ENCODE peak calls at places on chromosomes 4 and X, in four cellular contexts. S is PC-3, L is colonic mucosa, T is heart right ventricle. X is an unnamed sample.

GRCh38 chr4:37609621-37610020 is 76.6 kb downstream of the RELL1 start:
- DNase-seq in S (no peak), T (no peak), L (no peak), X (no peak)

GRCh38 chr4:113825272-113825671 is 63.7 kb upstream of the CAMK2D start:
- DNase-seq in S (no peak), T (no peak), L (no peak), X (no peak)

GRCh38 chr4:2416564-2417195 is 1.8 kb downstream of the ZFYVE28 start:
- DNase-seq in L (peak; percentile 70), S (no peak), T (no peak), X (peak; percentile 23)

GRCh38 chrX:42846741-42847140 is 68.8 kb upstream of the PPP1R2C start:
- DNase-seq in S (no peak), T (no peak), L (no peak), X (no peak)

GRCh38 chr4:38163216-38164006 is 203.2 kb downstream of the PTTG2 start:
- DNase-seq in S (peak; percentile 68), L (no peak), T (no peak), X (no peak)

GRCh38 chrX:84956304-84956703 is 47.4 kb upstream of the APOOL start:
- DNase-seq in T (no peak), S (no peak), L (no peak), X (no peak)

GRCh38 chrX:72245461-72246089 is 6.7 kb upstream of the ERCC6L start:
- DNase-seq in T (peak; percentile 4), L (peak; percentile 79), S (peak; percentile 78), X (peak; percentile 50)

GRCh38 chrX:22800360-22800759 is 199.4 kb upstream of the DDX53 start:
- DNase-seq in S (peak; percentile 81), T (no peak), L (peak; percentile 21), X (no peak)

GRCh38 chr4:177250056-177250696 is 59.5 kb upstream of the NEIL3 start:
- DNase-seq in L (peak; percentile 65), T (peak; percentile 41), S (peak; percentile 69), X (peak; percentile 54)

GRCh38 chr4:88106205-88106604 is 52.2 kb downstream of the ABCG2 start:
- DNase-seq in L (no peak), S (peak; percentile 73), T (no peak), X (no peak)

GRCh38 chr4:143514432-143514831 is 930 bp downstream of the SMARCA5 start:
- DNase-seq in L (peak; percentile 59), T (peak; percentile 57), S (peak; percentile 33), X (peak; percentile 51)

GRCh38 chrX:154051210-154051810 is 31.6 kb upstream of the IRAK1 start:
- DNase-seq in T (peak; percentile 69), L (peak; percentile 86), S (peak; percentile 70), X (peak; percentile 66)

GRCh38 chr4:183830438-183830985 is 74.6 kb upstream of the STOX2 start:
- DNase-seq in S (peak; percentile 24), L (no peak), T (no peak), X (no peak)

GRCh38 chr4:48262926-48263325 is 6.7 kb downstream of the TEC start:
- DNase-seq in S (no peak), T (peak; percentile 7), L (no peak), X (no peak)

GRCh38 chrX:22559506-22559905 is 286.8 kb downstream of the CBLL2 start:
- DNase-seq in S (peak; percentile 3), T (no peak), L (no peak), X (no peak)

GRCh38 chr4:48472794-48473193 is 10.3 kb upstream of the SLC10A4 start:
- DNase-seq in T (no peak), S (no peak), L (no peak), X (no peak)

GRCh38 chr4:171962110-171962509 is 148.9 kb downstream of the GALNTL6 start:
- DNase-seq in S (no peak), T (no peak), L (no peak), X (no peak)

GRCh38 chr4:164012396-164013027 is 518.0 kb downstream of the TMA16 start:
- DNase-seq in T (no peak), L (no peak), S (peak; percentile 58), X (peak; percentile 57)

GRCh38 chr4:142778908-142779307 is 67.2 kb downstream of the INPP4B start:
- DNase-seq in S (no peak), T (no peak), L (no peak), X (no peak)

GRCh38 chr4:143743591-143743990 is 43.1 kb upstream of the FREM3 start:
- DNase-seq in T (no peak), L (no peak), S (no peak), X (no peak)

GRCh38 chr4:87251104-87251503 is 30.7 kb upstream of the KLHL8 start:
- DNase-seq in T (peak; percentile 24), S (no peak), L (no peak), X (no peak)

GRCh38 chr4:147590249-147590920 is 26.8 kb upstream of the TMEM184C start:
- DNase-seq in L (peak; percentile 40), T (peak; percentile 55), S (peak; percentile 79), X (peak; percentile 40)

GRCh38 chr4:10075158-10075863 is 41.3 kb downstream of the WDR1 start:
- DNase-seq in T (no peak), L (peak; percentile 16), S (no peak), X (no peak)

GRCh38 chr4:147362868-147363440 is 117.9 kb upstream of the EDNRA start:
- DNase-seq in S (peak; percentile 43), L (peak; percentile 66), T (peak; percentile 84), X (no peak)

GRCh38 chrX:82676386-82676785 is 831.7 kb upstream of the POU3F4 start:
- DNase-seq in S (peak; percentile 30), T (no peak), L (no peak), X (no peak)

GRCh38 chrX:102042706-102043325 is 82.7 kb upstream of the TCEAL2 start:
- DNase-seq in S (peak; percentile 1), T (no peak), L (no peak), X (no peak)

GRCh38 chr4:114393295-114394038 is 205.1 kb upstream of the UGT8 start:
- DNase-seq in L (no peak), T (no peak), S (no peak), X (no peak)

GRCh38 chr4:33369366-33369899 is 2649.3 kb downstream of the PCDH7 start:
- DNase-seq in L (no peak), T (no peak), S (peak; percentile 74), X (no peak)

GRCh38 chrX:28625223-28625622 is 38.0 kb downstream of the IL1RAPL1 start:
- DNase-seq in L (no peak), S (no peak), T (no peak), X (no peak)

GRCh38 chr4:124997907-124998306 is 285.4 kb upstream of the ANKRD50 start:
- DNase-seq in T (no peak), S (no peak), L (no peak), X (no peak)

GRCh38 chrX:150731795-150732194 is 38.6 kb downstream of the MTMR1 start:
- DNase-seq in S (peak; percentile 71), T (peak; percentile 4), L (no peak), X (no peak)

GRCh38 chr4:8888856-8889255 is 17.2 kb upstream of the HMX1 start:
- DNase-seq in T (no peak), S (no peak), L (no peak), X (no peak)

DNA sequence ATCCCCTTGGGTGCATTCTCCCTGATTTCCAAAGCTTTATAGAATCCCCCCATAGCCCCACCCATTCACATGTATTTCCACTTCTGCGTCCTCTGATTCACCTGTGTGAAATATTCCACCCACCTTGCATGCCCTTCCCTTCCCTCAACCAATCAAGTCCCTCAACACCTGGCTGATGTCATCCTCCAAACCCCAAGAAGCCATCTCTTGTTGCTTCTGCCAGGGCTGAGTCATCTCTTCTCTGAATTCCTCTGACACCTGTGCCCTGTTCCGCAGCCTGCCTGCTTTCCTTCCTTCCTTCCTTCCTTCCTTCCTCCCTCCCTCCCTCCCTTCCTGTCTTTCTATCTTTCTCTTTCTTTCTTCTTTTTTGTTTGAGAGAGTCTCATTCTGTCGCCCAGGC is 9.9 kb downstream of the CRMP1 start:
- DNase-seq in S (peak; percentile 8), L (no peak), T (no peak), X (no peak)
- H3K4me1 ChIP-seq in S (no peaks in the 10 kb centered on the region), L (no peaks in the 10 kb centered on the region), T (peaks cover 6% of the 10 kb centered on the region), X (no peaks in the 10 kb centered on the region)

DNA sequence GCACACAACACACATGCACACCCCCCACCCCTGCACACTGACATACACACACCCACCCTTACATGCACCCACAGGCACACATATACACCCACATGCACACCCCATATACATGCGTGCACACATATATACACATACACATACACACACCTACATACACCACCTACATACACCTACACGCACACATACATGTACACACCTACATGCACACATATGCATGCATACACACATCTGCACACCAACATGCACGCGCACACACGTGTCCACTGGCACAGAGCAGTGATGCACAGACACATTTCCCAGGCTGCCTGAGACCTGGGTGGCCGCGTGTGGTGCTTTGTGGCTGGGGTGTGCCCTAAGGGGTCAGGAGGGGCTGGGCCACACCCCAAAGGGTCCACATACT is 31.7 kb downstream of the FGFRL1 start:
- DNase-seq in T (no peak), S (no peak), L (no peak), X (no peak)
- H3K4me1 ChIP-seq in T (peaks cover 2% of the 10 kb centered on the region), S (peaks cover 38% of the 10 kb centered on the region), L (peaks cover 12% of the 10 kb centered on the region), X (peaks cover 33% of the 10 kb centered on the region)

GRCh38 chr4:155616112-155616511 is 50.5 kb upstream of the GUCY1A1 start:
- DNase-seq in L (no peak), S (no peak), T (no peak), X (no peak)
- H3K4me1 ChIP-seq in L (no peaks in the 10 kb centered on the region), S (no peaks in the 10 kb centered on the region), T (no peaks in the 10 kb centered on the region), X (no peaks in the 10 kb centered on the region)

DNA sequence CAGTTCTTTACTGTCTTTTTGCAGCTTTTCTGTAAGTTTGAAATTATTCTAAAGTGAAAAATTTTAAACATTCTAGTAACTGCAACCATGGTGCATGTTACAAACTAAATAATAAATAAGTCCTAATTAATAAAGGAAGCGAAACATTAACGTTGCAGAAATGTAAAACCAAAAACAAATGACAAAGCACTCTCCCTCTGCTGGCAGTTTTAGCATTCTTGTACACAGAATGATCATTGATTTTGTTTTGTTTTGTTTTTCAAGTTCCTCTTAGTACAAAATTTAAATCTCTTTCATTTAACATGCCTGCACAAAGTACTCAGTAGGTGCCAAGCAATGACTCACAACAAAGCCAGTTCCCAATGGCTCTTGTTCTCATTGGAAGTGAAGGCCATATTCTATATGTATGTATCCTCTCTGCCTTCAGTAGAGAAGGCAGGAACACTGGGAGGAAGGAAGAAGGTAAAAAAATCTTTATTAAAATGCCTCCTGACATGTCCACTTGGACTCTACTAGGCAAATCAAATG is 13.7 kb upstream of the TMSB4X start:
- DNase-seq in L (no peak), T (no peak), S (no peak), X (no peak)
- H3K4me1 ChIP-seq in L (no peaks in the 10 kb centered on the region), T (no peaks in the 10 kb centered on the region), S (peaks cover 11% of the 10 kb centered on the region), X (peaks cover 6% of the 10 kb centered on the region)